ENCODE peak calls at places on chromosome 19, in ten cellular contexts. K is stimulated activated CD4-positive, alpha-beta T cell treated with anti-CD3 and anti-CD28 coated beads, Interleukin-15, amount 100 ng/mL, for 1 hour; N is mucosa of descending colon; A is NCI-H2081; S is GM12864; T is stimulated activated CD8-positive, alpha-beta memory T cell treated with anti-CD3 and anti-CD28 coated beads, Interleukin-4, amount 100 ng/mL, for 4 hours; L is NCI-H2171; Q is cardiac fibroblast; R is activated CD4-positive, CD25-positive, alpha-beta regulatory T cell treated with anti-CD3 and anti-CD28 coated beads, Interleukin-2, amount 50 U/mL, for 16 hours; J is DMS153. F is an unnamed sample.

GRCh38 chr19:34310494-34310981 is 54.5 kb upstream of the GPI start:
- DNase-seq in K (no peak), N (peak; percentile 65), A (peak; percentile 81), S (no peak), T (no peak), L (no peak), Q (no peak), R (no peak), J (peak; percentile 93), F (no peak)

GRCh38 chr19:15216363-15216762 is 15.6 kb upstream of the NOTCH3 start:
- DNase-seq in K (no peak), N (no peak), A (no peak), S (no peak), T (no peak), L (no peak), Q (no peak), R (no peak), J (no peak), F (no peak)

GRCh38 chr19:53504903-53505302 is 33.0 kb upstream of the ZNF331 start:
- DNase-seq in K (no peak), N (no peak), A (no peak), S (no peak), T (no peak), L (no peak), Q (peak; percentile 5), R (no peak), J (no peak), F (no peak)

GRCh38 chr19:56121180-56122167 is at the start of gene ZNF787:
- DNase-seq in K (peak; percentile 96), N (peak; percentile 99), A (peak; percentile 97), S (peak; percentile 89), T (peak; percentile 94), L (peak; percentile 96), Q (peak; percentile 99), R (peak; percentile 92), J (peak; percentile 97), F (peak; percentile 99)

GRCh38 chr19:50330365-50331078 is 1.3 kb upstream of the KCNC3 start:
- DNase-seq in K (peak; percentile 63), N (peak; percentile 92), A (peak; percentile 59), S (no peak), T (peak; percentile 35), L (peak; percentile 91), Q (peak; percentile 41), R (peak; percentile 72), J (peak; percentile 84), F (peak; percentile 95)

GRCh38 chr19:4007836-4008539 is 452 bp downstream of the PIAS4 start:
- DNase-seq in K (no peak), N (no peak), A (no peak), S (no peak), T (no peak), L (no peak), Q (peak; percentile 23), R (no peak), J (no peak), F (peak; percentile 69)

GRCh38 chr19:6802336-6803035 is 30.0 kb downstream of the VAV1 start:
- DNase-seq in K (peak; percentile 36), N (peak; percentile 67), A (no peak), S (peak; percentile 58), T (peak; percentile 74), L (no peak), Q (peak; percentile 4), R (peak; percentile 39), J (peak; percentile 86), F (peak; percentile 74)

GRCh38 chr19:10894911-10895213 is 23.5 kb downstream of the CARM1 start:
- DNase-seq in K (no peak), N (no peak), A (no peak), S (no peak), T (no peak), L (no peak), Q (no peak), R (no peak), J (no peak), F (no peak)

GRCh38 chr19:6086081-6086858 is 24.0 kb downstream of the RFX2 start:
- DNase-seq in K (no peak), N (no peak), A (no peak), S (no peak), T (no peak), L (no peak), Q (peak; percentile 71), R (no peak), J (no peak), F (no peak)

GRCh38 chr19:34953092-34953491 is 10.9 kb downstream of the ZNF792 start:
- DNase-seq in K (no peak), N (no peak), A (no peak), S (no peak), T (no peak), L (no peak), Q (no peak), R (no peak), J (no peak), F (no peak)

GRCh38 chr19:3868770-3869456 is at the start of gene ZFR2:
- DNase-seq in K (no peak), N (no peak), A (no peak), S (no peak), T (no peak), L (no peak), Q (no peak), R (no peak), J (peak; percentile 90), F (no peak)

GRCh38 chr19:56294557-56294956 is 20.1 kb downstream of the ZSCAN5A start:
- DNase-seq in K (no peak), N (no peak), A (peak; percentile 60), S (no peak), T (no peak), L (no peak), Q (no peak), R (no peak), J (peak; percentile 51), F (no peak)

GRCh38 chr19:43759515-43759914 is 4.8 kb upstream of the SMG9 start:
- DNase-seq in K (no peak), N (no peak), A (no peak), S (no peak), T (no peak), L (no peak), Q (peak; percentile 43), R (no peak), J (no peak), F (no peak)

GRCh38 chr19:34841780-34842179 is 68.8 kb upstream of the ZNF599 start:
- DNase-seq in K (no peak), N (no peak), A (no peak), S (no peak), T (no peak), L (no peak), Q (no peak), R (no peak), J (no peak), F (no peak)

GRCh38 chr19:45500918-45501729 is 2.9 kb downstream of the PPM1N start:
- DNase-seq in K (no peak), N (no peak), A (no peak), S (no peak), T (no peak), L (no peak), Q (no peak), R (no peak), J (no peak), F (no peak)

GRCh38 chr19:39032164-39032918 is at the start of gene FBXO27:
- DNase-seq in K (no peak), N (peak; percentile 53), A (no peak), S (no peak), T (no peak), L (peak; percentile 38), Q (no peak), R (no peak), J (no peak), F (peak; percentile 72)

GRCh38 chr19:47019431-47020041 is at the start of gene NPAS1:
- DNase-seq in K (no peak), N (no peak), A (no peak), S (no peak), T (no peak), L (no peak), Q (no peak), R (no peak), J (no peak), F (no peak)

GRCh38 chr19:20334760-20335159 is 167.7 kb downstream of the ZNF486 start:
- DNase-seq in K (no peak), N (no peak), A (no peak), S (no peak), T (no peak), L (no peak), Q (no peak), R (no peak), J (no peak), F (no peak)

GRCh38 chr19:18879579-18880373 is 16.2 kb downstream of the CERS1 start:
- DNase-seq in K (no peak), N (peak; percentile 87), A (peak; percentile 26), S (no peak), T (no peak), L (no peak), Q (peak; percentile 16), R (no peak), J (peak; percentile 70), F (no peak)

GRCh38 chr19:58217607-58218391 is 10.9 kb upstream of the ZNF544 start:
- DNase-seq in K (no peak), N (no peak), A (no peak), S (no peak), T (no peak), L (no peak), Q (no peak), R (no peak), J (no peak), F (no peak)

GRCh38 chr19:57934820-57935665 is at the start of gene ZNF418:
- DNase-seq in K (no peak), N (no peak), A (no peak), S (peak; percentile 41), T (peak; percentile 12), L (peak; percentile 82), Q (peak; percentile 88), R (no peak), J (no peak), F (peak; percentile 67)

GRCh38 chr19:11198769-11199469 is 1.6 kb upstream of the KANK2 start:
- DNase-seq in K (no peak), N (no peak), A (no peak), S (no peak), T (no peak), L (no peak), Q (no peak), R (no peak), J (no peak), F (no peak)

GRCh38 chr19:518292-519231 is 11.3 kb downstream of the TPGS1 start:
- DNase-seq in K (peak; percentile 48), N (no peak), A (no peak), S (no peak), T (peak; percentile 43), L (no peak), Q (peak; percentile 91), R (no peak), J (no peak), F (no peak)